ENCODE peak calls at places on chromosomes 16 and 17, in eight cellular contexts. One of them, this sample, is unnamed. For H3K4me1, the result is how much of the 10 kb centered on the place peaks cover.

GRCh38 chr17:35368086-35368824 is 5.2 kb downstream of the SLFN11 start:
- DNase-seq in stomach: no peak
- DNase-seq in upper lobe of left lung: peak
- DNase-seq in breast epithelium: no peak
- DNase-seq in GM12878: peak
- DNase-seq in SK-N-SH: no peak
- DNase-seq in GM23338: peak
- DNase-seq in prostate gland: no peak
- DNase-seq in this sample: no peak

GRCh38 chr16:50298591-50299507 is 32.5 kb downstream of the ADCY7 start:
- DNase-seq in stomach: no peak
- DNase-seq in upper lobe of left lung: no peak
- DNase-seq in breast epithelium: peak
- DNase-seq in GM12878: no peak
- DNase-seq in SK-N-SH: peak
- DNase-seq in GM23338: no peak
- DNase-seq in prostate gland: no peak
- DNase-seq in this sample: no peak

GRCh38 chr16:11665071-11665491 is 3.2 kb upstream of the SNN start:
- DNase-seq in stomach: no peak
- DNase-seq in upper lobe of left lung: no peak
- DNase-seq in breast epithelium: no peak
- DNase-seq in GM12878: no peak
- DNase-seq in SK-N-SH: no peak
- DNase-seq in GM23338: peak
- DNase-seq in prostate gland: no peak
- DNase-seq in this sample: no peak

GRCh38 chr16:89917773-89918452 is 749 bp upstream of the MC1R start:
- DNase-seq in stomach: peak
- DNase-seq in upper lobe of left lung: peak
- DNase-seq in breast epithelium: no peak
- DNase-seq in GM12878: peak
- DNase-seq in SK-N-SH: peak
- DNase-seq in GM23338: peak
- DNase-seq in prostate gland: peak
- DNase-seq in this sample: no peak

GRCh38 chr17:38458521-38458920 is 30.3 kb downstream of the ARHGAP23 start:
- DNase-seq in stomach: no peak
- DNase-seq in upper lobe of left lung: no peak
- DNase-seq in breast epithelium: no peak
- DNase-seq in GM12878: no peak
- DNase-seq in SK-N-SH: no peak
- DNase-seq in GM23338: no peak
- DNase-seq in prostate gland: no peak
- DNase-seq in this sample: no peak

GRCh38 chr16:29304251-29304900 is 102.1 kb downstream of the NPIPB11 start:
- DNase-seq in stomach: no peak
- DNase-seq in upper lobe of left lung: no peak
- DNase-seq in breast epithelium: no peak
- DNase-seq in GM12878: no peak
- DNase-seq in SK-N-SH: no peak
- DNase-seq in GM23338: no peak
- DNase-seq in prostate gland: no peak
- DNase-seq in this sample: no peak

GRCh38 chr17:58822148-58823050 is 66.7 kb downstream of the PPM1E start:
- DNase-seq in stomach: no peak
- DNase-seq in upper lobe of left lung: no peak
- DNase-seq in breast epithelium: no peak
- DNase-seq in GM12878: no peak
- DNase-seq in SK-N-SH: peak
- DNase-seq in GM23338: no peak
- DNase-seq in prostate gland: no peak
- DNase-seq in this sample: no peak

GRCh38 chr16:84739349-84740124 is 39.7 kb downstream of the USP10 start:
- DNase-seq in stomach: no peak
- DNase-seq in upper lobe of left lung: no peak
- DNase-seq in breast epithelium: no peak
- DNase-seq in GM12878: no peak
- DNase-seq in SK-N-SH: no peak
- DNase-seq in GM23338: no peak
- DNase-seq in prostate gland: no peak
- DNase-seq in this sample: no peak

GRCh38 chr16:83720981-83721380 is 86.8 kb upstream of the HSBP1 start:
- DNase-seq in stomach: no peak
- DNase-seq in upper lobe of left lung: no peak
- DNase-seq in breast epithelium: no peak
- DNase-seq in GM12878: no peak
- DNase-seq in SK-N-SH: no peak
- DNase-seq in GM23338: no peak
- DNase-seq in prostate gland: no peak
- DNase-seq in this sample: no peak

GRCh38 chr17:59623151-59623550 is 3.5 kb downstream of the CLTC start:
- DNase-seq in stomach: no peak
- DNase-seq in upper lobe of left lung: no peak
- DNase-seq in breast epithelium: no peak
- DNase-seq in GM12878: no peak
- DNase-seq in SK-N-SH: no peak
- DNase-seq in GM23338: no peak
- DNase-seq in prostate gland: no peak
- DNase-seq in this sample: no peak

GRCh38 chr16:55965099-55965498 is 89.9 kb upstream of the CES5A start:
- DNase-seq in stomach: no peak
- DNase-seq in upper lobe of left lung: no peak
- DNase-seq in breast epithelium: no peak
- DNase-seq in GM12878: no peak
- DNase-seq in SK-N-SH: no peak
- DNase-seq in GM23338: no peak
- DNase-seq in prostate gland: no peak
- DNase-seq in this sample: no peak

GRCh38 chr17:7576432-7576937 is 3.0 kb upstream of the CD68 start:
- DNase-seq in stomach: no peak
- DNase-seq in upper lobe of left lung: no peak
- DNase-seq in breast epithelium: no peak
- DNase-seq in GM12878: no peak
- DNase-seq in SK-N-SH: no peak
- DNase-seq in GM23338: no peak
- DNase-seq in prostate gland: no peak
- DNase-seq in this sample: no peak

GRCh38 chr16:5041604-5042133 is 7.9 kb upstream of the NAGPA start:
- DNase-seq in stomach: no peak
- DNase-seq in upper lobe of left lung: no peak
- DNase-seq in breast epithelium: no peak
- DNase-seq in GM12878: peak
- DNase-seq in SK-N-SH: no peak
- DNase-seq in GM23338: no peak
- DNase-seq in prostate gland: no peak
- DNase-seq in this sample: no peak

GRCh38 chr17:4483012-4483840 is 15.5 kb upstream of the SPNS2 start:
- DNase-seq in stomach: peak
- DNase-seq in upper lobe of left lung: peak
- DNase-seq in breast epithelium: peak
- DNase-seq in GM12878: no peak
- DNase-seq in SK-N-SH: no peak
- DNase-seq in GM23338: no peak
- DNase-seq in prostate gland: no peak
- DNase-seq in this sample: no peak

GRCh38 chr17:4998666-4999428 is 1.1 kb downstream of the KIF1C start:
- DNase-seq in stomach: peak
- DNase-seq in upper lobe of left lung: no peak
- DNase-seq in breast epithelium: no peak
- DNase-seq in GM12878: no peak
- DNase-seq in SK-N-SH: no peak
- DNase-seq in GM23338: peak
- DNase-seq in prostate gland: no peak
- DNase-seq in this sample: no peak

GRCh38 chr16:28193530-28194423 is 18.0 kb downstream of the XPO6 start:
- DNase-seq in stomach: no peak
- DNase-seq in upper lobe of left lung: no peak
- DNase-seq in breast epithelium: no peak
- DNase-seq in GM12878: no peak
- DNase-seq in SK-N-SH: no peak
- DNase-seq in GM23338: no peak
- DNase-seq in prostate gland: no peak
- DNase-seq in this sample: no peak

GRCh38 chr17:76079577-76080206 is 710 bp downstream of the ZACN start:
- DNase-seq in stomach: no peak
- DNase-seq in upper lobe of left lung: no peak
- DNase-seq in breast epithelium: no peak
- DNase-seq in GM12878: no peak
- DNase-seq in SK-N-SH: peak
- DNase-seq in GM23338: peak
- DNase-seq in prostate gland: no peak
- DNase-seq in this sample: no peak

GRCh38 chr17:49148171-49148570 is 15.6 kb downstream of the B4GALNT2 start:
- DNase-seq in stomach: no peak
- DNase-seq in upper lobe of left lung: no peak
- DNase-seq in breast epithelium: no peak
- DNase-seq in GM12878: no peak
- DNase-seq in SK-N-SH: no peak
- DNase-seq in GM23338: no peak
- DNase-seq in prostate gland: no peak
- DNase-seq in this sample: no peak

GRCh38 chr17:29847527-29847931 is 82.5 kb downstream of the SSH2 start:
- DNase-seq in stomach: no peak
- DNase-seq in upper lobe of left lung: no peak
- DNase-seq in breast epithelium: no peak
- DNase-seq in GM12878: no peak
- DNase-seq in SK-N-SH: no peak
- DNase-seq in GM23338: peak
- DNase-seq in prostate gland: no peak
- DNase-seq in this sample: no peak

GRCh38 chr17:8649157-8650118 is 18.9 kb upstream of the MYH10 start:
- DNase-seq in stomach: no peak
- DNase-seq in upper lobe of left lung: no peak
- DNase-seq in breast epithelium: no peak
- DNase-seq in GM12878: no peak
- DNase-seq in SK-N-SH: no peak
- DNase-seq in GM23338: no peak
- DNase-seq in prostate gland: no peak
- DNase-seq in this sample: no peak

GRCh38 chr16:49701867-49702494 is 153.9 kb downstream of the ZNF423 start:
- DNase-seq in stomach: no peak
- DNase-seq in upper lobe of left lung: peak
- DNase-seq in breast epithelium: no peak
- DNase-seq in GM12878: no peak
- DNase-seq in SK-N-SH: no peak
- DNase-seq in GM23338: peak
- DNase-seq in prostate gland: peak
- DNase-seq in this sample: no peak

DNA sequence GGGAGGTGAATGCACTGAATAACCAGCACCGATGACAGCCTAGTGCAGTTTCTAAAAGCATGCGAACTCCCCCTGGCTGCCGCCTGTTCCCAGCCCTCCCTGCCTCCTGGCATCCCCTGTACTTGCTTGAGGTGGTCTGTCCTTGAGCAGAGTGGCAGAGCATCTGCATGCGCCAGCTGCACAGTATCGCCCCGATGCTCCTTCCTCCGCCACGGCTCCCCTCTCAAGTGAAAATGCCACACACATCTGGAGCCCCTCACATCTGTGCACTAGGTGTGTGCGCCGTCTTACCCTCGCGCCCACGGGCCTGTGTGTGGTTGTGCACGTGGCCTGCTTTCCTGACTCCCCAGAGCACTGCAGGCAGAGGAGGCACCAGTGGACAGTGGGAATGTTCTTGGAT is 111.9 kb downstream of the CCDC182 start:
- DNase-seq in stomach: no peak
- DNase-seq in upper lobe of left lung: no peak
- DNase-seq in breast epithelium: no peak
- DNase-seq in GM12878: no peak
- DNase-seq in SK-N-SH: no peak
- DNase-seq in GM23338: no peak
- DNase-seq in prostate gland: no peak
- DNase-seq in this sample: no peak
- TF ChIP-seq POLR2AphosphoS5 in stomach: no peak
- TF ChIP-seq POLR2AphosphoS5 in upper lobe of left lung: no peak
- TF ChIP-seq POLR2AphosphoS5 in breast epithelium: no peak
- TF ChIP-seq POLR2AphosphoS5 in GM12878: no peak
- TF ChIP-seq POLR2AphosphoS5 in SK-N-SH: no peak
- TF ChIP-seq POLR2AphosphoS5 in GM23338: no peak
- TF ChIP-seq POLR2AphosphoS5 in prostate gland: no peak
- TF ChIP-seq POLR2AphosphoS5 in this sample: no peak

GRCh38 chr17:43453331-43453812 is 30.4 kb upstream of the DHX8 start:
- DNase-seq in stomach: no peak
- DNase-seq in upper lobe of left lung: no peak
- DNase-seq in breast epithelium: no peak
- DNase-seq in GM12878: no peak
- DNase-seq in SK-N-SH: no peak
- DNase-seq in GM23338: no peak
- DNase-seq in prostate gland: no peak
- DNase-seq in this sample: no peak
- H3K4me1 ChIP-seq in stomach: under half
- H3K4me1 ChIP-seq in upper lobe of left lung: under half
- H3K4me1 ChIP-seq in breast epithelium: under half
- H3K4me1 ChIP-seq in GM12878: under half
- H3K4me1 ChIP-seq in SK-N-SH: under half
- H3K4me1 ChIP-seq in GM23338: under half
- H3K4me1 ChIP-seq in prostate gland: under half
- H3K4me1 ChIP-seq in this sample: under half

GRCh38 chr16:87127061-87127765 is 190.0 kb downstream of the C16orf95 start:
- DNase-seq in stomach: no peak
- DNase-seq in upper lobe of left lung: no peak
- DNase-seq in breast epithelium: no peak
- DNase-seq in GM12878: no peak
- DNase-seq in SK-N-SH: no peak
- DNase-seq in GM23338: no peak
- DNase-seq in prostate gland: no peak
- DNase-seq in this sample: no peak
- TF ChIP-seq CTCF in stomach: no peak
- TF ChIP-seq CTCF in upper lobe of left lung: no peak
- TF ChIP-seq CTCF in breast epithelium: no peak
- TF ChIP-seq CTCF in GM12878: no peak
- TF ChIP-seq CTCF in SK-N-SH: no peak
- TF ChIP-seq CTCF in GM23338: no peak
- TF ChIP-seq CTCF in prostate gland: no peak
- TF ChIP-seq CTCF in this sample: no peak

GRCh38 chr16:30533146-30533522 is 1.5 kb downstream of the ZNF747 start:
- DNase-seq in stomach: peak
- DNase-seq in upper lobe of left lung: no peak
- DNase-seq in breast epithelium: no peak
- DNase-seq in GM12878: no peak
- DNase-seq in SK-N-SH: no peak
- DNase-seq in GM23338: no peak
- DNase-seq in prostate gland: no peak
- DNase-seq in this sample: no peak

GRCh38 chr16:30533748-30534367 is 800 bp downstream of the ZNF747 start:
- DNase-seq in stomach: no peak
- DNase-seq in upper lobe of left lung: no peak
- DNase-seq in breast epithelium: no peak
- DNase-seq in GM12878: no peak
- DNase-seq in SK-N-SH: peak
- DNase-seq in GM23338: no peak
- DNase-seq in prostate gland: no peak
- DNase-seq in this sample: no peak

GRCh38 chr16:30535106-30535776 is 583 bp upstream of the ZNF747 start:
- DNase-seq in stomach: no peak
- DNase-seq in upper lobe of left lung: no peak
- DNase-seq in breast epithelium: no peak
- DNase-seq in GM12878: no peak
- DNase-seq in SK-N-SH: no peak
- DNase-seq in GM23338: peak
- DNase-seq in prostate gland: no peak
- DNase-seq in this sample: no peak

GRCh38 chr16:30534368-30535105 is at the start of gene ZNF747:
- DNase-seq in stomach: peak
- DNase-seq in upper lobe of left lung: peak
- DNase-seq in breast epithelium: peak
- DNase-seq in GM12878: peak
- DNase-seq in SK-N-SH: peak
- DNase-seq in GM23338: peak
- DNase-seq in prostate gland: peak
- DNase-seq in this sample: peak

GRCh38 chr16:30535777-30536190 is 1.1 kb upstream of the ZNF747 start:
- DNase-seq in stomach: peak
- DNase-seq in upper lobe of left lung: peak
- DNase-seq in breast epithelium: peak
- DNase-seq in GM12878: peak
- DNase-seq in SK-N-SH: peak
- DNase-seq in GM23338: peak
- DNase-seq in prostate gland: peak
- DNase-seq in this sample: no peak
- TF ChIP-seq POLR2AphosphoS5 in stomach: no peak
- TF ChIP-seq POLR2AphosphoS5 in upper lobe of left lung: no peak
- TF ChIP-seq POLR2AphosphoS5 in breast epithelium: no peak
- TF ChIP-seq POLR2AphosphoS5 in GM12878: peak
- TF ChIP-seq POLR2AphosphoS5 in SK-N-SH: peak
- TF ChIP-seq POLR2AphosphoS5 in GM23338: no peak
- TF ChIP-seq POLR2AphosphoS5 in prostate gland: peak
- TF ChIP-seq POLR2AphosphoS5 in this sample: peak

This sample was measured in esophagus muscularis mucosa.